ENCODE peak calls at places on chromosomes 12 and 14, in ten cellular contexts. A is retinal pigment epithelial cell, G is aorta, R is astrocyte of the spinal cord, I is HuH-7, P is progenitor cell of endocrine pancreas, E is NCI-H69, O is NCI-H446 treated with DMSO at 0.1 percent for 48 hours, W is fibroblast of mammary gland, V is lower leg skin. B is an unnamed sample.

GRCh38 chr12:30440826-30441602 is 254.7 kb downstream of the IPO8 start:
- DNase-seq in A (no peak), G (no peak), R (no peak), I (peak), P (no peak), E (peak), O (no peak), W (peak), V (no peak), B (no peak)

GRCh38 chr14:69571879-69572633 is 2.6 kb downstream of the CCDC177 start:
- DNase-seq in A (no peak), G (peak), R (no peak), I (peak), P (peak), E (no peak), O (no peak), W (no peak), V (no peak), B (no peak)

GRCh38 chr12:120687570-120688289 is 781 bp downstream of the MLEC start:
- DNase-seq in A (no peak), G (peak), R (no peak), I (no peak), P (no peak), E (peak), O (no peak), W (peak), V (no peak), B (no peak)

GRCh38 chr12:67522222-67522621 is 126.3 kb upstream of the DYRK2 start:
- DNase-seq in A (no peak), G (no peak), R (no peak), I (no peak), P (no peak), E (no peak), O (no peak), W (no peak), V (no peak), B (no peak)

GRCh38 chr12:132214906-132215643 is 70.8 kb downstream of the NOC4L start:
- DNase-seq in A (no peak), G (no peak), R (no peak), I (no peak), P (no peak), E (no peak), O (no peak), W (no peak), V (no peak), B (no peak)

GRCh38 chr12:69553626-69554248 is 31.5 kb upstream of the CCT2 start:
- DNase-seq in A (peak), G (no peak), R (peak), I (peak), P (no peak), E (peak), O (peak), W (peak), V (peak), B (peak)

GRCh38 chr12:14280921-14281320 is 84.6 kb upstream of the ATF7IP start:
- DNase-seq in A (no peak), G (no peak), R (no peak), I (no peak), P (no peak), E (no peak), O (no peak), W (no peak), V (no peak), B (no peak)

GRCh38 chr12:52170827-52171226 is 21.0 kb downstream of the KRT80 start:
- DNase-seq in A (no peak), G (no peak), R (no peak), I (no peak), P (no peak), E (no peak), O (no peak), W (no peak), V (no peak), B (no peak)

GRCh38 chr12:12779529-12779928 is 5.9 kb upstream of the APOLD1 start:
- DNase-seq in A (peak), G (no peak), R (peak), I (no peak), P (no peak), E (peak), O (peak), W (peak), V (no peak), B (peak)

GRCh38 chr12:131487379-131488129 is 223.3 kb upstream of the SFSWAP start:
- DNase-seq in A (no peak), G (no peak), R (no peak), I (no peak), P (no peak), E (no peak), O (no peak), W (peak), V (no peak), B (peak)

GRCh38 chr12:17304503-17305347 is 698.8 kb upstream of the LMO3 start:
- DNase-seq in A (peak), G (no peak), R (peak), I (no peak), P (no peak), E (no peak), O (no peak), W (peak), V (no peak), B (peak)

GRCh38 chr14:58085877-58086276 is 66.1 kb downstream of the ARMH4 start:
- DNase-seq in A (no peak), G (no peak), R (no peak), I (no peak), P (no peak), E (no peak), O (no peak), W (no peak), V (no peak), B (no peak)

GRCh38 chr14:102983496-102983895 is 61.0 kb downstream of the AMN start:
- DNase-seq in A (no peak), G (peak), R (no peak), I (no peak), P (no peak), E (no peak), O (no peak), W (no peak), V (no peak), B (no peak)

GRCh38 chr14:46008348-46008747 is 643.2 kb downstream of the RPL10L start:
- DNase-seq in A (no peak), G (no peak), R (no peak), I (no peak), P (no peak), E (no peak), O (no peak), W (no peak), V (no peak), B (no peak)

GRCh38 chr14:52706286-52706685 is 714 bp upstream of the PSMC6 start:
- DNase-seq in A (no peak), G (no peak), R (no peak), I (no peak), P (no peak), E (peak), O (no peak), W (peak), V (no peak), B (no peak)

GRCh38 chr14:72965249-72965648 is 39.0 kb downstream of the DCAF4 start:
- DNase-seq in A (no peak), G (no peak), R (no peak), I (no peak), P (no peak), E (no peak), O (no peak), W (peak), V (no peak), B (no peak)

GRCh38 chr14:23936084-23936829 is 17.3 kb upstream of the DHRS4 start:
- DNase-seq in A (no peak), G (no peak), R (no peak), I (no peak), P (no peak), E (no peak), O (no peak), W (no peak), V (no peak), B (no peak)

GRCh38 chr14:23068792-23069412 is 11.6 kb upstream of the CDH24 start:
- DNase-seq in A (peak), G (peak), R (peak), I (peak), P (peak), E (no peak), O (no peak), W (peak), V (peak), B (peak)

GRCh38 chr14:81350344-81351096 is 49.6 kb downstream of the STON2 start:
- DNase-seq in A (peak), G (no peak), R (no peak), I (no peak), P (no peak), E (peak), O (no peak), W (no peak), V (no peak), B (no peak)

GRCh38 chr14:104100171-104101085 is 14.9 kb downstream of the ASPG start:
- DNase-seq in A (no peak), G (peak), R (no peak), I (no peak), P (no peak), E (no peak), O (no peak), W (no peak), V (no peak), B (no peak)

GRCh38 chr14:102390064-102390463 is 27.3 kb downstream of the TECPR2 start:
- DNase-seq in A (peak), G (no peak), R (no peak), I (no peak), P (no peak), E (no peak), O (no peak), W (no peak), V (no peak), B (no peak)

GRCh38 chr14:100384819-100385813 is 62.0 kb downstream of the SLC25A47 start:
- DNase-seq in A (no peak), G (no peak), R (peak), I (no peak), P (no peak), E (peak), O (peak), W (peak), V (no peak), B (no peak)

GRCh38 chr12:56324196-56324595 is 8.4 kb upstream of the CNPY2 start:
- DNase-seq in A (no peak), G (no peak), R (no peak), I (no peak), P (no peak), E (no peak), O (no peak), W (no peak), V (no peak), B (no peak)